ENCODE peak calls at places on chromosomes 7 and 10, in six cellular contexts. One of them, this sample, is unnamed.

GRCh38 chr7:2710256-2710655 is 22.3 kb downstream of the AMZ1 start:
- DNase-seq in HCT116: no peak
- DNase-seq in H1: no peak
- DNase-seq in GM12878: peak
- DNase-seq in K562: no peak
- DNase-seq in HepG2: no peak
- DNase-seq in this sample: no peak

GRCh38 chr10:118471863-118472262 is 123.6 kb downstream of the PRLHR start:
- DNase-seq in HCT116: no peak
- DNase-seq in H1: no peak
- DNase-seq in GM12878: no peak
- DNase-seq in K562: no peak
- DNase-seq in HepG2: no peak
- DNase-seq in this sample: no peak

GRCh38 chr7:134654104-134654775 is 7.6 kb downstream of the BPGM start:
- DNase-seq in HCT116: no peak
- DNase-seq in H1: no peak
- DNase-seq in GM12878: no peak
- DNase-seq in K562: no peak
- DNase-seq in HepG2: no peak
- DNase-seq in this sample: no peak

GRCh38 chr10:47346572-47347302 is 1.4 kb upstream of the RBP3 start:
- DNase-seq in HCT116: no peak
- DNase-seq in H1: no peak
- DNase-seq in GM12878: no peak
- DNase-seq in K562: no peak
- DNase-seq in HepG2: no peak
- DNase-seq in this sample: no peak

GRCh38 chr7:37281368-37282092 is 167.1 kb downstream of the ELMO1 start:
- DNase-seq in HCT116: no peak
- DNase-seq in H1: no peak
- DNase-seq in GM12878: no peak
- DNase-seq in K562: no peak
- DNase-seq in HepG2: no peak
- DNase-seq in this sample: no peak

GRCh38 chr7:134512271-134512670 is 15.1 kb upstream of the AKR1B10 start:
- DNase-seq in HCT116: no peak
- DNase-seq in H1: no peak
- DNase-seq in GM12878: no peak
- DNase-seq in K562: no peak
- DNase-seq in HepG2: no peak
- DNase-seq in this sample: no peak

GRCh38 chr7:44461387-44461786 is 29.1 kb downstream of the NUDCD3 start:
- DNase-seq in HCT116: no peak
- DNase-seq in H1: no peak
- DNase-seq in GM12878: peak
- DNase-seq in K562: no peak
- DNase-seq in HepG2: no peak
- DNase-seq in this sample: no peak

GRCh38 chr10:30036341-30036740 is 23.0 kb downstream of the JCAD start:
- DNase-seq in HCT116: no peak
- DNase-seq in H1: no peak
- DNase-seq in GM12878: no peak
- DNase-seq in K562: no peak
- DNase-seq in HepG2: no peak
- DNase-seq in this sample: no peak

GRCh38 chr7:142560166-142560565 is 189.1 kb upstream of the PRSS1 start:
- DNase-seq in HCT116: no peak
- DNase-seq in H1: no peak
- DNase-seq in GM12878: no peak
- DNase-seq in K562: no peak
- DNase-seq in HepG2: no peak
- DNase-seq in this sample: no peak

GRCh38 chr10:113153493-113154127 is 203.6 kb downstream of the TCF7L2 start:
- DNase-seq in HCT116: no peak
- DNase-seq in H1: no peak
- DNase-seq in GM12878: no peak
- DNase-seq in K562: peak
- DNase-seq in HepG2: no peak
- DNase-seq in this sample: no peak

GRCh38 chr7:74495112-74495880 is 41.6 kb downstream of the GTF2IRD1 start:
- DNase-seq in HCT116: no peak
- DNase-seq in H1: no peak
- DNase-seq in GM12878: no peak
- DNase-seq in K562: no peak
- DNase-seq in HepG2: no peak
- DNase-seq in this sample: no peak

GRCh38 chr7:132577206-132578049 is 1.2 kb upstream of the PLXNA4 start:
- DNase-seq in HCT116: no peak
- DNase-seq in H1: no peak
- DNase-seq in GM12878: no peak
- DNase-seq in K562: no peak
- DNase-seq in HepG2: no peak
- DNase-seq in this sample: peak

GRCh38 chr10:31399631-31400030 is 80.6 kb downstream of the ZEB1 start:
- DNase-seq in HCT116: no peak
- DNase-seq in H1: no peak
- DNase-seq in GM12878: no peak
- DNase-seq in K562: no peak
- DNase-seq in HepG2: no peak
- DNase-seq in this sample: no peak

GRCh38 chr7:142908921-142909870 is 23.7 kb upstream of the TRPV6 start:
- DNase-seq in HCT116: peak
- DNase-seq in H1: no peak
- DNase-seq in GM12878: no peak
- DNase-seq in K562: peak
- DNase-seq in HepG2: no peak
- DNase-seq in this sample: no peak

GRCh38 chr10:109018892-109019507 is 904.3 kb downstream of the XPNPEP1 start:
- DNase-seq in HCT116: no peak
- DNase-seq in H1: no peak
- DNase-seq in GM12878: no peak
- DNase-seq in K562: no peak
- DNase-seq in HepG2: no peak
- DNase-seq in this sample: no peak

GRCh38 chr7:33805630-33806233 is 99.6 kb upstream of the BMPER start:
- DNase-seq in HCT116: no peak
- DNase-seq in H1: no peak
- DNase-seq in GM12878: no peak
- DNase-seq in K562: no peak
- DNase-seq in HepG2: no peak
- DNase-seq in this sample: no peak

GRCh38 chr7:159065151-159065550 is 79.5 kb downstream of the VIPR2 start:
- DNase-seq in HCT116: no peak
- DNase-seq in H1: no peak
- DNase-seq in GM12878: no peak
- DNase-seq in K562: no peak
- DNase-seq in HepG2: no peak
- DNase-seq in this sample: no peak

GRCh38 chr10:103836776-103837344 is 18.5 kb downstream of the SH3PXD2A start:
- DNase-seq in HCT116: no peak
- DNase-seq in H1: no peak
- DNase-seq in GM12878: no peak
- DNase-seq in K562: no peak
- DNase-seq in HepG2: no peak
- DNase-seq in this sample: no peak

GRCh38 chr10:105963450-105963849 is 1201.1 kb downstream of the SORCS1 start:
- DNase-seq in HCT116: no peak
- DNase-seq in H1: no peak
- DNase-seq in GM12878: no peak
- DNase-seq in K562: no peak
- DNase-seq in HepG2: no peak
- DNase-seq in this sample: no peak
- TF ChIP-seq ATF3 in HCT116: no peak
- TF ChIP-seq ATF3 in H1: no peak
- TF ChIP-seq ATF3 in GM12878: no peak
- TF ChIP-seq ATF3 in K562: no peak
- TF ChIP-seq ATF3 in HepG2: no peak
- TF ChIP-seq ATF3 in this sample: no peak

DNA sequence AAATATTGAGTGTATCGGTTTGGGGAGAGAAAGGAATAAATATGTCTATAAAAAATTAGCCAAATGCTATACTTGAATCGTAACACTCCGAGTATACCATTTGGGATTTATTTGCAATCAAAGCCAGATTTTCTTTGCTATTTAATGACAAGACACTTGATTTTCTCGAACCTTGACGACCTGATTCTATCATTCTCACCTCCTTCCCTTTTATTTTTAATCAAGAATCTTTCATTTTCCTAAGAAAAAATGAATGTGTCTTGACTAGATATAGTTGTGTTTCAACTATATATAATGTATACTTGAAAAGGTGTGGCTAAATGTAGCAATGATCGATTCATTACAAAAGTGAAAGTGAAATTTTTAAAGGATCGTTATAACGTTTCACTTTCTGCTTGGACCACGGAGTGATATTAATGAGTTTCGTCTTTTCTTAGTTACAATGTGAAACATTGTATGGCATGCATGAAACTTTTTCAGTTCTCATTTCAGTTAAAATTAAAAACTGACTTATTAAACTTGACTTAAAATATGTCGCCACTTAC is 562 bp downstream of the NUB1 start:
- DNase-seq in HCT116: no peak
- DNase-seq in H1: no peak
- DNase-seq in GM12878: peak
- DNase-seq in K562: no peak
- DNase-seq in HepG2: no peak
- DNase-seq in this sample: no peak
- TF ChIP-seq ATF3 in HCT116: no peak
- TF ChIP-seq ATF3 in H1: no peak
- TF ChIP-seq ATF3 in GM12878: no peak
- TF ChIP-seq ATF3 in K562: no peak
- TF ChIP-seq ATF3 in HepG2: no peak
- TF ChIP-seq ATF3 in this sample: no peak

GRCh38 chr7:16295558-16295957 is 125.8 kb downstream of the CRPPA start:
- DNase-seq in HCT116: no peak
- DNase-seq in H1: no peak
- DNase-seq in GM12878: no peak
- DNase-seq in K562: no peak
- DNase-seq in HepG2: no peak
- DNase-seq in this sample: no peak
- TF ChIP-seq ATF3 in HCT116: no peak
- TF ChIP-seq ATF3 in H1: no peak
- TF ChIP-seq ATF3 in GM12878: no peak
- TF ChIP-seq ATF3 in K562: no peak
- TF ChIP-seq ATF3 in HepG2: no peak
- TF ChIP-seq ATF3 in this sample: no peak

DNA sequence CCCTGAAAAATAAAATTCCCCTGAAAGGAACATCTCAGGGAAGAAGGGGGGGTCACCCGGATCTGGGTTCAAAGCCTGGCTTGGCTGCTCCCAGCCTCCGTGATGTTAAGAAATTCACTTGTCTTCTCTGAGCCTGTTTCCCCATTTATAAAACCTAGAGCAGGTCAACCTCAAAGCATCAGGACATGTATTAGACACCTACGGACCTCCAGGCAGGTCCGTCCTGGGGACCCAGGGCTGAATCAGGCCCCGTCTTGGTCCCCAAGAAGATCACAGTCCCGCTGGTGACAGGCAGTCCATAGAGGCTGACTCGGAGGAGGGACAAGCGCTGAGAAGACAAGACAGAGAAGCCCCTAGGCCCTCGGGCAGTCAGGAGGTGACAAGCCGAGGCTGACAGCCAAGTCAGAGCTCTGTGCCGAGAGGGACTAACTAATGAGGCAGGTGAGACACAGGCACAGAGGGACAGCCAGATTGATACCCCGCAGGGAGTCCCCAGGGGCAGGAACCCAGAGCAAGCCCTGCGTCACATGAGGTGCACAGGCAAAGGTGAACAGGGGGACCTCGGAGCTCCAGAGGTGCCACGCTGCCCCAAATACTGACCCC is 2.9 kb downstream of the MYL10 start:
- DNase-seq in HCT116: no peak
- DNase-seq in H1: no peak
- DNase-seq in GM12878: no peak
- DNase-seq in K562: no peak
- DNase-seq in HepG2: no peak
- DNase-seq in this sample: no peak
- TF ChIP-seq ATF3 in HCT116: no peak
- TF ChIP-seq ATF3 in H1: no peak
- TF ChIP-seq ATF3 in GM12878: no peak
- TF ChIP-seq ATF3 in K562: no peak
- TF ChIP-seq ATF3 in HepG2: no peak
- TF ChIP-seq ATF3 in this sample: no peak

GRCh38 chr7:69739906-69740545 is 141.8 kb downstream of the AUTS2 start:
- DNase-seq in HCT116: no peak
- DNase-seq in H1: no peak
- DNase-seq in GM12878: peak
- DNase-seq in K562: no peak
- DNase-seq in HepG2: no peak
- DNase-seq in this sample: no peak
- TF ChIP-seq ATF3 in HCT116: no peak
- TF ChIP-seq ATF3 in H1: no peak
- TF ChIP-seq ATF3 in GM12878: no peak
- TF ChIP-seq ATF3 in K562: no peak
- TF ChIP-seq ATF3 in HepG2: no peak
- TF ChIP-seq ATF3 in this sample: no peak

DNA sequence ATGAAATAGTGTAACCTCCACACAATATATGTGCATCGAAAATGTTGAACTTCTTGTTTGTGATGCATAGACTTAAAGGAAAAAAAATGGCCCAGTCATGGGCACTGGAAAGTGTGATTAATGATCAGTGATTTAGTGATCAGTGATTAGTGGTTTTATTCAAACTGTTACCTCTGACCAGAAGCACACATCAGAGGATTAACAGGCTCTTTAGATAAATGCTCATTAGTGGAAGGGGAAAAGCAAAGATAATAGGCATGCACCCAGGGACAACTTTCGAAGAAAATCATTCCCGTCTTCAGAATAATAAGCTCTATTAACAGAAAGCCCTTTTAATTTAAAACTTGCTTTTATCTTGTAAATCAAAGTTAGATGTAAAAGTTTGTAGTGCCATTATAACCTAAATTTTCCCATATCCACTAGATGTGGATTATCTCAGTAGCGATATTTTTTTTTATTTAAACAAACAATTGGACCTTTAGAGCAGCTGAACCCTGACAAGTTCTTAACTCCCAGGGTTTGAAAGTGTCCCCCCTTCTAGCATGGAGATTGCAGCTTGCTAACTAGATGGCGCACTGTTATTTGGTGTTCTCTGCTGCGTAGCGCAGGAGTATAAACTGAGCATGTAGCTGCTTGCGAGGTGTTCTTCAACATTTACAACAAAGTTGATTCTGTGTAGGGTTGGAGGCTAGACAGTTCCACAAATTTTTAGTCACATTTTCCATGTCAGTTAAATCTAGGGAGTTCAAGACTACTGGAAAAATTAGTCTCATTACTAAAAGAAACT is at the start of gene CREB5:
- DNase-seq in HCT116: no peak
- DNase-seq in H1: no peak
- DNase-seq in GM12878: no peak
- DNase-seq in K562: no peak
- DNase-seq in HepG2: no peak
- DNase-seq in this sample: no peak
- TF ChIP-seq ATF3 in HCT116: no peak
- TF ChIP-seq ATF3 in H1: no peak
- TF ChIP-seq ATF3 in GM12878: no peak
- TF ChIP-seq ATF3 in K562: no peak
- TF ChIP-seq ATF3 in HepG2: no peak
- TF ChIP-seq ATF3 in this sample: no peak

GRCh38 chr10:15558136-15558535 is 161.6 kb downstream of the ITGA8 start:
- DNase-seq in HCT116: no peak
- DNase-seq in H1: no peak
- DNase-seq in GM12878: no peak
- DNase-seq in K562: no peak
- DNase-seq in HepG2: no peak
- DNase-seq in this sample: no peak
- TF ChIP-seq ATF3 in HCT116: no peak
- TF ChIP-seq ATF3 in H1: no peak
- TF ChIP-seq ATF3 in GM12878: no peak
- TF ChIP-seq ATF3 in K562: no peak
- TF ChIP-seq ATF3 in HepG2: no peak
- TF ChIP-seq ATF3 in this sample: no peak